ENCODE peak calls at places on chromosomes 12 and 14, in six cellular contexts. G, I, P, S, Z and V are unnamed samples.

GRCh38 chr12:40697566-40698257 is 5.5 kb downstream of the CNTN1 start:
- DNase-seq in G (no peak), I (no peak), P (no peak), S (no peak), Z (no peak), V (no peak)

GRCh38 chr12:5505751-5506150 is 73.8 kb downstream of the NTF3 start:
- DNase-seq in G (no peak), I (no peak), P (no peak), S (no peak), Z (no peak), V (no peak)

GRCh38 chr12:31729728-31730127 is 907 bp upstream of the AMN1 start:
- DNase-seq in G (no peak), I (no peak), P (no peak), S (no peak), Z (no peak), V (no peak)

GRCh38 chr12:40192704-40193255 is 32.0 kb upstream of the LRRK2 start:
- DNase-seq in G (no peak), I (no peak), P (no peak), S (no peak), Z (no peak), V (no peak)

GRCh38 chr12:28993720-28994119 is 155.4 kb upstream of the FAR2 start:
- DNase-seq in G (no peak), I (no peak), P (no peak), S (no peak), Z (no peak), V (no peak)

GRCh38 chr12:5244513-5244972 is 187.4 kb upstream of the NTF3 start:
- DNase-seq in G (no peak), I (no peak), P (no peak), S (peak; percentile 28), Z (no peak), V (no peak)

GRCh38 chr14:71021347-71022014 is 114.2 kb downstream of the PCNX1 start:
- DNase-seq in G (no peak), I (no peak), P (no peak), S (no peak), Z (peak; percentile 82), V (no peak)

GRCh38 chr14:35365130-35366047 is 39.2 kb downstream of the NFKBIA start:
- DNase-seq in G (peak; percentile 36), I (peak; percentile 77), P (peak; percentile 69), S (peak; percentile 65), Z (peak; percentile 89), V (peak; percentile 86)

GRCh38 chr14:92407395-92407794 is 84.4 kb downstream of the SLC24A4 start:
- DNase-seq in G (no peak), I (no peak), P (no peak), S (no peak), Z (no peak), V (no peak)

GRCh38 chr12:98758331-98758730 is 113.2 kb downstream of the APAF1 start:
- DNase-seq in G (no peak), I (peak; percentile 44), P (no peak), S (no peak), Z (peak; percentile 81), V (no peak)

GRCh38 chr12:105292705-105293104 is 37.8 kb upstream of the C12orf75 start:
- DNase-seq in G (no peak), I (no peak), P (no peak), S (no peak), Z (peak; percentile 19), V (peak; percentile 37)

GRCh38 chr14:104700224-104700623 is 10.8 kb downstream of the INF2 start:
- DNase-seq in G (no peak), I (no peak), P (no peak), S (no peak), Z (no peak), V (no peak)

GRCh38 chr14:51396222-51396815 is 156.3 kb downstream of the TMX1 start:
- DNase-seq in G (no peak), I (peak; percentile 38), P (no peak), S (no peak), Z (peak; percentile 99), V (peak; percentile 95)

GRCh38 chr12:92259852-92260251 is 114.2 kb upstream of the BTG1 start:
- DNase-seq in G (no peak), I (no peak), P (no peak), S (no peak), Z (no peak), V (no peak)

GRCh38 chr14:35969310-35969709 is 143.2 kb downstream of the BRMS1L start:
- DNase-seq in G (no peak), I (no peak), P (no peak), S (no peak), Z (no peak), V (no peak)

GRCh38 chr12:1855241-1855640 is 34.9 kb downstream of the LRTM2 start:
- DNase-seq in G (no peak), I (no peak), P (no peak), S (no peak), Z (peak; percentile 18), V (no peak)

GRCh38 chr14:92263681-92264080 is 59.3 kb upstream of the SLC24A4 start:
- DNase-seq in G (no peak), I (no peak), P (no peak), S (no peak), Z (no peak), V (no peak)

GRCh38 chr14:101965796-101966718 is 1.7 kb downstream of the DYNC1H1 start:
- DNase-seq in G (no peak), I (no peak), P (no peak), S (no peak), Z (no peak), V (no peak)

DNA sequence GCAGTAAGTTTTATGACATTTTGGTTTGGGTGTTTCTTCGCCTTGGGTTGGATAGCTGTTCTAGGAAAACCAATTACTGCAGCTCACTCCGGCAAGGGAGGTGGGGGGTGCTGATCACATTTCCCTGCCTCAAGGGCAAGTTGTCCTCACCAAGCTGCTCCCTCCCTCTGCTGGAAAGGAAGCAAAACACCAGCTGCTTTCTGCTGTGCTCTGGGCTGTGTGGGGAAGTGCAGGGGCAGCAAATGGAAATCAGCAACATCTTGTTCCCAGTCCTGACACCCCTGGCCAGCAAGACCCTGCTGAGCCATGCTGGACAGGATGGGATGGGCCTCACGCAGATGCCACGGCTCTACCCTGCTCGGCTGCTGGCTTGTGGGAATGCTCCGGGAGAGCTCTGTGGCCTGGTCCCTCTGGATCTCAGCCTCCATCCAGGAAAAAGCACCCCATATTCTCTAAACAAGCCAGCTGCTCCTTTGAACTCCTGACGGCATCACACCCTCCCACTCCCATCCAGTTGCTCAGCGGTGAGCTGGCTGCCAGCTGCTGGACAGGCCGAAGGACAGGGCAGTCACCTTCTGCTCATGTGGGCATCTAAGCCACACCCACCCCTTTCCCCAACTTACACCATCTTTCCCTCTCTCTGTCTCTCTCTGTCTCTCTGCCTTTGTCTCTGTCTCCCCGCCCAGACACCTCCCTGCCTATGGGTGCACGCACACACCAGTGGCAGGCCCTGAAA is 52.4 kb upstream of the EIF5 start:
- DNase-seq in G (no peak), I (peak; percentile 77), P (no peak), S (peak; percentile 60), Z (peak; percentile 20), V (peak; percentile 49)
- H3K4me3 ChIP-seq in G (no peak overlapping the region), I (no peak overlapping the region), P (no peak overlapping the region), S (no peak overlapping the region), Z (no peak overlapping the region), V (no peak overlapping the region)

GRCh38 chr12:116043673-116044072 is 233.8 kb downstream of the MED13L start:
- DNase-seq in G (no peak), I (no peak), P (no peak), S (no peak), Z (no peak), V (no peak)
- H3K27ac ChIP-seq in G (no peak overlapping the region), I (no peak overlapping the region), P (no peak overlapping the region), S (no peak overlapping the region), Z (no peak overlapping the region), V (no peak overlapping the region)

GRCh38 chr12:131694116-131694838 is 16.6 kb upstream of the SFSWAP start:
- DNase-seq in G (no peak), I (no peak), P (no peak), S (peak; percentile 9), Z (no peak), V (no peak)
- TF ChIP-seq CTCF in G (no peak), I (no peak), P (no peak), S (no peak), Z (no peak), V (no peak)

GRCh38 chr14:73744175-73744867 is 30.1 kb upstream of the PNMA1 start:
- DNase-seq in G (no peak), I (no peak), P (no peak), S (no peak), Z (no peak), V (no peak)

GRCh38 chr14:73746540-73747385 is 32.6 kb upstream of the PNMA1 start:
- DNase-seq in G (no peak), I (no peak), P (no peak), S (no peak), Z (no peak), V (no peak)

GRCh38 chr14:73745571-73746539 is 31.7 kb upstream of the PNMA1 start:
- DNase-seq in G (no peak), I (no peak), P (no peak), S (no peak), Z (no peak), V (no peak)

GRCh38 chr14:73743431-73743931 is 29.3 kb upstream of the PNMA1 start:
- DNase-seq in G (no peak), I (no peak), P (peak; percentile 82), S (no peak), Z (no peak), V (no peak)

GRCh38 chr14:73744874-73745529 is 30.8 kb upstream of the PNMA1 start:
- DNase-seq in G (no peak), I (no peak), P (no peak), S (peak; percentile 71), Z (no peak), V (no peak)
- H3K4me3 ChIP-seq in G (no peak overlapping the region), I (no peak overlapping the region), P (no peak overlapping the region), S (no peak overlapping the region), Z (no peak overlapping the region), V (no peak overlapping the region)

GRCh38 chr12:111428728-111429175 is 23.0 kb downstream of the SH2B3 start:
- DNase-seq in G (no peak), I (no peak), P (peak; percentile 89), S (no peak), Z (no peak), V (no peak)
- H3K27ac ChIP-seq in G (no peak overlapping the region), I (no peak overlapping the region), P (peak overlapping the region; percentile 92), S (peak overlapping the region; percentile 49), Z (no peak overlapping the region), V (peak overlapping the region; percentile 21)

GRCh38 chr14:77989441-77989891 is 180.7 kb upstream of the NRXN3 start:
- DNase-seq in G (no peak), I (no peak), P (no peak), S (no peak), Z (no peak), V (no peak)

GRCh38 chr14:77991128-77991772 is 178.9 kb upstream of the NRXN3 start:
- DNase-seq in G (no peak), I (no peak), P (no peak), S (no peak), Z (no peak), V (no peak)

GRCh38 chr14:77986808-77987207 is 183.4 kb upstream of the NRXN3 start:
- DNase-seq in G (no peak), I (no peak), P (no peak), S (no peak), Z (no peak), V (no peak)

GRCh38 chr14:77988096-77988870 is 181.9 kb upstream of the NRXN3 start:
- DNase-seq in G (no peak), I (no peak), P (no peak), S (no peak), Z (peak; percentile 54), V (no peak)

GRCh38 chr14:77988966-77989365 is 181.2 kb upstream of the NRXN3 start:
- DNase-seq in G (no peak), I (no peak), P (peak; percentile 67), S (no peak), Z (peak; percentile 97), V (peak; percentile 70)
- TF ChIP-seq CTCF in G (no peak), I (no peak), P (no peak), S (no peak), Z (no peak), V (peak; percentile 11)